ENCODE peak calls at places on chromosomes 3 and 15, in five cellular contexts. One of them, this sample, is unnamed. For H3K9me3, the result is how much of the 10 kb centered on the place peaks cover.

GRCh38 chr3:24494616-24495333 is at the start of gene THRB:
- DNase-seq in body of pancreas: peak
- DNase-seq in uterus: peak
- DNase-seq in right lobe of liver: peak
- DNase-seq in transverse colon: peak
- DNase-seq in this sample: peak

GRCh38 chr15:31236184-31237041 is 90.2 kb upstream of the KLF13 start:
- DNase-seq in transverse colon: peak
- DNase-seq in uterus: peak
- DNase-seq in right lobe of liver: peak
- DNase-seq in body of pancreas: peak
- DNase-seq in this sample: peak

GRCh38 chr3:126925411-126926171 is 57.3 kb upstream of the PLXNA1 start:
- DNase-seq in transverse colon: no peak
- DNase-seq in right lobe of liver: peak
- DNase-seq in body of pancreas: peak
- DNase-seq in uterus: no peak
- DNase-seq in this sample: no peak

GRCh38 chr3:13009132-13009945 is 63.9 kb downstream of the IQSEC1 start:
- DNase-seq in uterus: no peak
- DNase-seq in body of pancreas: peak
- DNase-seq in right lobe of liver: peak
- DNase-seq in transverse colon: peak
- DNase-seq in this sample: no peak

GRCh38 chr15:81914734-81915234 is 131.0 kb downstream of the MEX3B start:
- DNase-seq in right lobe of liver: peak
- DNase-seq in transverse colon: no peak
- DNase-seq in body of pancreas: peak
- DNase-seq in uterus: no peak
- DNase-seq in this sample: no peak

GRCh38 chr15:90819390-90819789 is 49.0 kb upstream of the FURIN start:
- DNase-seq in right lobe of liver: peak
- DNase-seq in transverse colon: no peak
- DNase-seq in body of pancreas: peak
- DNase-seq in uterus: no peak
- DNase-seq in this sample: no peak

GRCh38 chr15:63380151-63380827 is 1.4 kb downstream of the CA12 start:
- DNase-seq in body of pancreas: no peak
- DNase-seq in transverse colon: no peak
- DNase-seq in uterus: no peak
- DNase-seq in right lobe of liver: no peak
- DNase-seq in this sample: no peak

GRCh38 chr3:106386050-106386449 is 517.2 kb upstream of the CBLB start:
- DNase-seq in right lobe of liver: no peak
- DNase-seq in transverse colon: no peak
- DNase-seq in body of pancreas: no peak
- DNase-seq in uterus: no peak
- DNase-seq in this sample: no peak

GRCh38 chr15:33278816-33279612 is 31.8 kb upstream of the RYR3 start:
- DNase-seq in transverse colon: no peak
- DNase-seq in body of pancreas: no peak
- DNase-seq in right lobe of liver: no peak
- DNase-seq in uterus: no peak
- DNase-seq in this sample: no peak

GRCh38 chr3:152328841-152329240 is 60.1 kb downstream of the MBNL1 start:
- DNase-seq in right lobe of liver: no peak
- DNase-seq in transverse colon: no peak
- DNase-seq in body of pancreas: peak
- DNase-seq in uterus: no peak
- DNase-seq in this sample: no peak

GRCh38 chr15:42059661-42060476 is 34.5 kb downstream of the PLA2G4D start:
- DNase-seq in uterus: no peak
- DNase-seq in body of pancreas: peak
- DNase-seq in right lobe of liver: peak
- DNase-seq in transverse colon: peak
- DNase-seq in this sample: peak

GRCh38 chr3:192169332-192169915 is 557.9 kb downstream of the FGF12 start:
- DNase-seq in uterus: no peak
- DNase-seq in transverse colon: no peak
- DNase-seq in body of pancreas: no peak
- DNase-seq in right lobe of liver: no peak
- DNase-seq in this sample: no peak

GRCh38 chr3:50167069-50167781 is 12.1 kb downstream of the SEMA3F start:
- DNase-seq in body of pancreas: no peak
- DNase-seq in right lobe of liver: no peak
- DNase-seq in transverse colon: peak
- DNase-seq in uterus: no peak
- DNase-seq in this sample: no peak

GRCh38 chr3:178345944-178346343 is 190.3 kb upstream of the KCNMB2 start:
- DNase-seq in transverse colon: no peak
- DNase-seq in body of pancreas: no peak
- DNase-seq in right lobe of liver: no peak
- DNase-seq in uterus: no peak
- DNase-seq in this sample: no peak

GRCh38 chr3:186746008-186746407 is 28.8 kb downstream of the KNG1 start:
- DNase-seq in uterus: no peak
- DNase-seq in body of pancreas: peak
- DNase-seq in transverse colon: peak
- DNase-seq in right lobe of liver: peak
- DNase-seq in this sample: peak

GRCh38 chr3:73029321-73029796 is 32.1 kb upstream of the EBLN2 start:
- DNase-seq in uterus: no peak
- DNase-seq in transverse colon: no peak
- DNase-seq in right lobe of liver: no peak
- DNase-seq in body of pancreas: no peak
- DNase-seq in this sample: no peak

GRCh38 chr3:194521514-194522260 is 34.9 kb upstream of the ATP13A3 start:
- DNase-seq in right lobe of liver: no peak
- DNase-seq in uterus: no peak
- DNase-seq in transverse colon: no peak
- DNase-seq in body of pancreas: no peak
- DNase-seq in this sample: no peak

DNA sequence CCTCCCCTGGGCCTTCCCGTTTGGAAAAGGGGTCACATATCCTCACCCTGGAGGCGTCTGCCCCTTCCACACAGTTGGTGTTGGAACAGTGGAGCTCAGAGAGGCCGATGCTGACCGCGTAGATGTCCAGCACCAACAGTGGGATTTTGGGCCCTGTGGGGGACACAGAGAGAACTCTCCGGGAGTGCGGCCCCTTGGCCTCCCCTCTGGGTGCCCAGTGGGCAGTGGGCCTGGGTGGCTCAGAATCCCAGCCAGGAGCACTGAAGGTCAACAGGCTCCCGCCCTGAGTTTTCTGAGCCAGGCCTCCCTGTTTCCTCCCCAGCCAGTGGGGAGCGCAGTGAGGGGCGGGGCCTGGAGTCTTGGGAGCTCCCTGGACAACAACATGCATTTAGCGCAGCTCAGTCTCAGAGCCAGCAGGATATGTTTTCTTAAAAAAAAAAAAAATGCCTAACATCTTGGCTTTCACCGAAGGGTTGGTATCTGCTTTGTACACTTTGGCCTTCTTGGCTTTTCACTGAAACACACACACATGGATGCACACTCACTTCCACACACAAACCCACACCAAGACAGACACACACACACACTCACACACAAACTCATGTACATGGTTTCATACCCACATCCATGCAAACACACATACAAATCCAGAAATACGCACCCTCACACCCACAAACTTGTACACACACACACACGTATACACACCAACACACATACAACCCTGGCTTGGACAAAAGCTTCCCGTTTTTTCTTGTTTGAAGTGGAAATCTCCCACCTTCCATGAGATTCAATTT is 562 bp upstream of the ISLR start:
- DNase-seq in right lobe of liver: peak
- DNase-seq in transverse colon: peak
- DNase-seq in body of pancreas: peak
- DNase-seq in uterus: peak
- DNase-seq in this sample: peak
- TF ChIP-seq CTCF in right lobe of liver: no peak
- TF ChIP-seq CTCF in transverse colon: no peak
- TF ChIP-seq CTCF in body of pancreas: no peak
- TF ChIP-seq CTCF in uterus: peak
- TF ChIP-seq CTCF in this sample: no peak

GRCh38 chr3:42975456-42975855 is 3.7 kb upstream of the GASK1A start:
- DNase-seq in body of pancreas: no peak
- DNase-seq in right lobe of liver: no peak
- DNase-seq in uterus: no peak
- DNase-seq in transverse colon: no peak
- DNase-seq in this sample: no peak
- H3K9me3 ChIP-seq in body of pancreas: under half
- H3K9me3 ChIP-seq in right lobe of liver: under half
- H3K9me3 ChIP-seq in uterus: under half
- H3K9me3 ChIP-seq in transverse colon: under half
- H3K9me3 ChIP-seq in this sample: under half

GRCh38 chr3:48472923-48473616 is 26.5 kb downstream of the ATRIP start:
- DNase-seq in body of pancreas: peak
- DNase-seq in uterus: peak
- DNase-seq in transverse colon: peak
- DNase-seq in right lobe of liver: peak
- DNase-seq in this sample: peak
- TF ChIP-seq POLR2A in body of pancreas: peak
- TF ChIP-seq POLR2A in uterus: peak
- TF ChIP-seq POLR2A in transverse colon: peak
- TF ChIP-seq POLR2A in right lobe of liver: peak
- TF ChIP-seq POLR2A in this sample: peak

GRCh38 chr15:29568840-29569532 is 253.3 kb downstream of the TJP1 start:
- DNase-seq in transverse colon: peak
- DNase-seq in right lobe of liver: no peak
- DNase-seq in uterus: no peak
- DNase-seq in body of pancreas: peak
- DNase-seq in this sample: peak
- TF ChIP-seq CTCF in transverse colon: peak
- TF ChIP-seq CTCF in right lobe of liver: no peak
- TF ChIP-seq CTCF in uterus: no peak
- TF ChIP-seq CTCF in body of pancreas: peak
- TF ChIP-seq CTCF in this sample: no peak

GRCh38 chr3:147886889-147887288 is 477.7 kb downstream of the ZIC1 start:
- DNase-seq in body of pancreas: no peak
- DNase-seq in right lobe of liver: no peak
- DNase-seq in transverse colon: no peak
- DNase-seq in uterus: no peak
- DNase-seq in this sample: no peak

GRCh38 chr3:147887797-147888196 is 478.6 kb downstream of the ZIC1 start:
- DNase-seq in right lobe of liver: no peak
- DNase-seq in transverse colon: no peak
- DNase-seq in uterus: no peak
- DNase-seq in body of pancreas: no peak
- DNase-seq in this sample: no peak

DNA sequence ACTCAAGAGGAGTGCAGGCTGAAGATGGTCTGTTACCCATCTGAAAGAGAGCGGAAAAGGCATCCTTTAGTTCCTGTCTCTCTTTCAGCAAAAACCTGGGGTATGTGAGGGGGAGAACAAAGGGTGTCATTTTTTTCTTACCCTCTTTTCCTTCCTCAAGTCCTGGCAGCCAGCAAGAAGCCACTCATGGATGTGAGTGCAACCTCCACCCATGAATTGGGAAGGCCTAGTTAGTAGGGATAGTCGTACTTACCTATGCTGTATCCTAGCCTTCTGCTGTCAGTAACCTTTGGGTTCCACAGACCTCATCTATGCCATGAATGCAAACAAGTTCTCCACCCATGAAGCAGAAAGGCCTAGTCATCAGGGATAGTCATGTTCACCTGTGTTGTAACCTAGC is 472.8 kb downstream of the ZIC1 start:
- DNase-seq in transverse colon: no peak
- DNase-seq in body of pancreas: no peak
- DNase-seq in right lobe of liver: no peak
- DNase-seq in uterus: no peak
- DNase-seq in this sample: no peak
- H3K9me3 ChIP-seq in transverse colon: under half
- H3K9me3 ChIP-seq in body of pancreas: under half
- H3K9me3 ChIP-seq in right lobe of liver: under half
- H3K9me3 ChIP-seq in uterus: under half
- H3K9me3 ChIP-seq in this sample: under half

GRCh38 chr3:86793786-86794185 is 197.2 kb downstream of the VGLL3 start:
- DNase-seq in transverse colon: no peak
- DNase-seq in body of pancreas: peak
- DNase-seq in right lobe of liver: no peak
- DNase-seq in uterus: no peak
- DNase-seq in this sample: no peak
- TF ChIP-seq POLR2A in transverse colon: no peak
- TF ChIP-seq POLR2A in body of pancreas: no peak
- TF ChIP-seq POLR2A in right lobe of liver: no peak
- TF ChIP-seq POLR2A in uterus: peak
- TF ChIP-seq POLR2A in this sample: no peak

GRCh38 chr15:49320337-49320736 is 102.7 kb upstream of the FGF7 start:
- DNase-seq in body of pancreas: no peak
- DNase-seq in transverse colon: no peak
- DNase-seq in right lobe of liver: no peak
- DNase-seq in uterus: no peak
- DNase-seq in this sample: no peak
- TF ChIP-seq CTCF in body of pancreas: no peak
- TF ChIP-seq CTCF in transverse colon: no peak
- TF ChIP-seq CTCF in right lobe of liver: no peak
- TF ChIP-seq CTCF in uterus: no peak
- TF ChIP-seq CTCF in this sample: no peak

This sample was measured in testis.